ENCODE peak calls at places on chromosome 11, in ten cellular contexts. F, W, I, X, Z, Y, K, M, D and G are unnamed samples.

GRCh38 chr11:73229321-73230275 is 11.5 kb downstream of the P2RY2 start:
- DNase-seq in D (no peak), K (no peak), Z (no peak), M (no peak), W (no peak), F (no peak), Y (peak), X (no peak), I (no peak), G (no peak)

GRCh38 chr11:36371590-36371989 is 75.5 kb downstream of the PRR5L start:
- DNase-seq in I (no peak), M (no peak), F (no peak), Y (no peak), X (no peak), D (no peak), Z (no peak), W (no peak), K (no peak), G (no peak)

GRCh38 chr11:24375351-24375750 is 121.5 kb upstream of the LUZP2 start:
- DNase-seq in W (no peak), X (no peak), M (no peak), D (no peak), K (no peak), Y (no peak), Z (no peak), F (no peak), I (no peak), G (no peak)

GRCh38 chr11:128692750-128693578 is 908 bp upstream of the FLI1 start:
- DNase-seq in W (no peak), Y (peak), K (no peak), Z (no peak), D (no peak), M (no peak), I (peak), X (peak), F (peak), G (no peak)

GRCh38 chr11:65576867-65577755 is 1.3 kb downstream of the EHBP1L1 start:
- DNase-seq in W (no peak), I (no peak), Z (peak), X (peak), K (peak), M (no peak), Y (no peak), D (no peak), F (peak), G (peak)

GRCh38 chr11:6420677-6421076 is 1.8 kb upstream of the APBB1 start:
- DNase-seq in F (no peak), I (no peak), M (no peak), Z (no peak), X (no peak), D (no peak), W (no peak), K (no peak), Y (no peak), G (no peak)

GRCh38 chr11:100152751-100153150 is 534.3 kb upstream of the ARHGAP42 start:
- DNase-seq in Z (no peak), F (no peak), W (no peak), I (no peak), Y (no peak), K (no peak), M (no peak), D (no peak), X (no peak), G (no peak)

GRCh38 chr11:102553835-102554282 is 23.3 kb upstream of the MMP7 start:
- DNase-seq in Y (no peak), I (no peak), K (no peak), M (no peak), F (no peak), Z (no peak), X (peak), W (no peak), D (no peak), G (no peak)

GRCh38 chr11:71933141-71933933 is 4.5 kb downstream of the RNF121 start:
- DNase-seq in X (no peak), Z (no peak), D (no peak), W (no peak), F (no peak), K (no peak), Y (no peak), I (no peak), M (no peak), G (no peak)

GRCh38 chr11:68541983-68542382 is 81.4 kb downstream of the PPP6R3 start:
- DNase-seq in M (peak), D (no peak), W (no peak), Y (no peak), K (no peak), F (no peak), Z (no peak), I (no peak), X (no peak), G (no peak)

GRCh38 chr11:96338910-96339703 is 3.9 kb downstream of the MAML2 start:
- DNase-seq in X (no peak), F (peak), I (no peak), W (no peak), D (no peak), M (no peak), Y (peak), Z (peak), K (peak), G (peak)

GRCh38 chr11:70244698-70245097 is 25.8 kb upstream of the PPFIA1 start:
- DNase-seq in M (no peak), F (no peak), I (no peak), Z (peak), W (no peak), X (peak), Y (no peak), K (no peak), D (no peak), G (no peak)

GRCh38 chr11:117626576-117626975 is 170.4 kb downstream of the DSCAML1 start:
- DNase-seq in I (no peak), F (no peak), K (no peak), D (no peak), Y (peak), W (no peak), Z (no peak), M (no peak), X (no peak), G (no peak)

GRCh38 chr11:96328395-96329010 is 14.5 kb downstream of the MAML2 start:
- DNase-seq in Y (no peak), W (no peak), D (no peak), K (no peak), F (no peak), Z (no peak), X (no peak), I (no peak), M (peak), G (no peak)

GRCh38 chr11:13962562-13963168 is at the start of gene SPON1:
- DNase-seq in X (no peak), D (no peak), I (peak), K (peak), Y (peak), Z (peak), W (no peak), M (no peak), F (no peak), G (no peak)

GRCh38 chr11:92685049-92685448 is 284.4 kb upstream of the MTNR1B start:
- DNase-seq in Y (no peak), Z (no peak), F (no peak), D (no peak), M (no peak), I (no peak), W (no peak), X (no peak), K (no peak), G (no peak)

GRCh38 chr11:43868852-43869567 is 11.6 kb upstream of the ALKBH3 start:
- DNase-seq in K (no peak), D (no peak), Z (no peak), M (peak), W (no peak), F (peak), I (peak), X (peak), Y (no peak), G (no peak)

GRCh38 chr11:116931206-116931953 is 94.0 kb upstream of the APOA1 start:
- DNase-seq in Z (no peak), X (peak), Y (peak), D (no peak), W (no peak), I (no peak), M (peak), K (no peak), F (peak), G (no peak)

GRCh38 chr11:96162816-96163499 is 180.0 kb downstream of the MAML2 start:
- DNase-seq in D (no peak), Y (no peak), K (no peak), W (no peak), Z (peak), F (no peak), I (no peak), X (no peak), M (no peak), G (no peak)

GRCh38 chr11:10934293-10934850 is 76.5 kb upstream of the ZBED5 start:
- DNase-seq in X (no peak), D (no peak), F (no peak), I (no peak), M (peak), Y (no peak), W (peak), Z (no peak), K (no peak), G (peak)

GRCh38 chr11:130631119-130631518 is 182.7 kb downstream of the ADAMTS15 start:
- DNase-seq in F (peak), M (no peak), K (no peak), Y (no peak), Z (no peak), D (no peak), X (peak), I (no peak), W (peak), G (no peak)

GRCh38 chr11:108835624-108836023 is 170.8 kb downstream of the DDX10 start:
- DNase-seq in Z (no peak), M (no peak), F (no peak), D (no peak), K (no peak), I (no peak), W (no peak), X (no peak), Y (no peak), G (no peak)

GRCh38 chr11:118790357-118791014 is 478 bp downstream of the DDX6 start:
- DNase-seq in D (peak), Y (peak), X (peak), F (peak), I (peak), Z (peak), W (no peak), M (peak), K (peak), G (peak)

GRCh38 chr11:111586305-111586915 is 15.8 kb upstream of the SIK2 start:
- DNase-seq in K (no peak), Y (no peak), F (peak), W (peak), X (peak), Z (peak), I (no peak), M (peak), D (no peak), G (no peak)

GRCh38 chr11:9530020-9530628 is 43.3 kb upstream of the WEE1 start:
- DNase-seq in D (no peak), I (no peak), X (no peak), Y (no peak), M (peak), F (no peak), K (no peak), W (no peak), Z (no peak), G (no peak)

GRCh38 chr11:118047749-118048148 is 29.1 kb upstream of the TMPRSS4 start:
- DNase-seq in K (no peak), X (no peak), W (no peak), F (no peak), I (no peak), D (no peak), Y (no peak), Z (no peak), M (no peak), G (no peak)

GRCh38 chr11:64246874-64247728 is at the start of gene PPP1R14B:
- DNase-seq in W (no peak), K (peak), D (peak), M (peak), Z (peak), F (peak), I (peak), X (peak), Y (peak), G (peak)
- TF ChIP-seq POLR2A in W (peak), K (no peak), D (no peak), M (peak), Z (peak), F (peak), I (no peak), X (peak), Y (no peak), G (peak)

DNA sequence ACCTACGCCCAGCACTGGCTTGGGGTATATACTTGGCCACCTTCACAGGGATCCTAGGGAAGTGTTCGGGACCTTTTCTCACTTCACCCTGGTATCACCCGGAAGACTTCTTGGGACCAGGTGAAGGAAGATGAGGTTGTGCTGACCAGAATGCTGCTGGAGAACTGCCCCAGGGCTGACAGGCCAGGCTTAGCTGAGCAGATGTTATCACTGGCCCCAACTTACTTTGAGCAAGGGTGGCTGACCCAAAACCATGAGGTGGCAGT is 4.5 kb downstream of the FTH1 start:
- DNase-seq in D (no peak), Z (no peak), X (no peak), W (no peak), F (no peak), I (no peak), Y (no peak), M (peak), K (no peak), G (no peak)
- TF ChIP-seq POLR2A in D (no peak), Z (no peak), X (peak), W (peak), F (no peak), I (no peak), Y (no peak), M (no peak), K (no peak), G (no peak)

GRCh38 chr11:12540913-12541587 is 133.2 kb upstream of the TEAD1 start:
- DNase-seq in Y (no peak), W (no peak), Z (peak), K (peak), D (no peak), X (peak), M (no peak), F (no peak), I (no peak), G (no peak)

GRCh38 chr11:12537778-12538401 is 136.3 kb upstream of the TEAD1 start:
- DNase-seq in F (no peak), W (no peak), M (no peak), Y (no peak), D (no peak), X (no peak), I (no peak), Z (peak), K (peak), G (no peak)

GRCh38 chr11:12540075-12540685 is 134.0 kb upstream of the TEAD1 start:
- DNase-seq in X (peak), W (peak), Z (no peak), Y (no peak), K (no peak), I (no peak), M (no peak), D (no peak), F (no peak), G (no peak)

GRCh38 chr11:12538889-12539421 is 135.3 kb upstream of the TEAD1 start:
- DNase-seq in D (no peak), K (no peak), W (no peak), X (no peak), Z (no peak), Y (no peak), M (no peak), I (no peak), F (no peak), G (no peak)

DNA sequence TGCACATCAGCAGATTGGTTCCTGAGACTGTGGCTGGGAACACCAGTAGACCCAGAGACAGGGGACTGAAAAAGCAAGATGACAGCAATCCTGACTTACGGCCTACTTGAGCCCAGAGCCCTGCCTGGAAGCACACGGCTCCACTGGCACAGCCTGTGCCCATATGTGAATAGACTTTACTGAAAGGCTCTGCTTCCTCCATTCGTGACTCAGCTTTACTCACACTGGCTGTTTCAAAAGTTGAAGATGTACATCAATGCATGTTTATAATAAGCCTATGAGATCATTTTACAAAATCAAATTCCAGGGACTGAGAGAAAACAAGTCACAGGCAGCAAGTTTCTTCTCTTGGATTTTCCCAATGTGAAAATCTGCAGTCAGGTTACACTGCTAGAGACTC is 134.7 kb upstream of the TEAD1 start:
- DNase-seq in M (no peak), X (peak), F (no peak), I (no peak), W (no peak), Z (no peak), K (no peak), D (no peak), Y (no peak), G (no peak)
- TF ChIP-seq POLR2A in M (no peak), X (no peak), F (no peak), I (no peak), W (no peak), Z (no peak), K (no peak), D (no peak), Y (no peak), G (no peak)

DNA sequence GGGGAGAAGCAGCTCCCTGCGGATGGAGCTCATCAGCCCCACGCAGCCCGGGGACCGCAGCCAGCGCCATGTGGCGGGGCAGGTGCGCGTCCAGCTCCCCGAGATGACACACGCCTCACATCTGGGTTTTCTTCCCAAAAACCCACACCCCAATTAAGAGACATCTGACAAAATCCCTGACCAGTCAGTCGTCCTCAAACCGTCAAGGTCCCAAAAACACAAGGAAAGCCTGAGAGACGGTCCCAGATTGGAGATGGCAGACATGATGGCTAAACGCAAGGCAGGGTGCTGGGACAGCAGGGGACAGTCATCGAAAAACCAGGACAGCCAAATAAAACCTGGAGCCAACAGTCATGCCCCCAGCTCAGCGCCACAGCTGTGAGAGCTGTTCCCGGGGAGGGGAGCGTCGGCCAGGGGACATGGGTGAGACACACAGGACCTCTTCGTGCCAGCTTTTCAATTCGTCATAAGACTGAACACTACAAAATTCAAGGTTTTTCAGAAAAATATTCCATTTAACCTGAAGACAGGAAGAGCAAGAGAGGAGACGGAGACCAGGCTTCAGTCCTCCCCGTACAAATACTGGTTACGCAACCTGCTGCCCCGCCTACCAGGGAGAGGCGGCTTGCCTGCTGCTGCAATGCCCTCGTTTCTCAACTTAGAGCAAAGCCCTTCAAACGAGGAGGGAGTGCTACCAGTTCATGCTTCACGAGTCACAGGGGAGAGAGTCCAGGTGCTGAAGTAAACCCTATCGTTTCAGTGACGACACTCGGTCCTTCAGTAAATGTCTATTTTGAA is 10.5 kb downstream of the TOLLIP start:
- DNase-seq in Y (peak), F (peak), W (no peak), D (no peak), I (no peak), M (peak), Z (peak), K (peak), X (peak), G (peak)
- TF ChIP-seq POLR2A in Y (no peak), F (no peak), W (no peak), D (no peak), I (no peak), M (no peak), Z (peak), K (no peak), X (no peak), G (no peak)

GRCh38 chr11:120392791-120393190 is 56.6 kb downstream of the ARHGEF12 start:
- DNase-seq in W (no peak), Z (no peak), F (no peak), I (no peak), X (no peak), D (no peak), M (no peak), K (no peak), Y (no peak), G (no peak)

GRCh38 chr11:120391297-120391696 is 55.1 kb downstream of the ARHGEF12 start:
- DNase-seq in Y (no peak), Z (peak), W (no peak), F (no peak), I (no peak), K (no peak), M (no peak), D (no peak), X (no peak), G (no peak)

GRCh38 chr11:120392299-120392698 is 56.1 kb downstream of the ARHGEF12 start:
- DNase-seq in Z (no peak), D (no peak), X (no peak), I (no peak), K (no peak), W (no peak), M (no peak), Y (no peak), F (no peak), G (no peak)

GRCh38 chr11:120390585-120390922 is 54.3 kb downstream of the ARHGEF12 start:
- DNase-seq in Z (no peak), W (no peak), M (no peak), I (no peak), X (no peak), D (no peak), Y (no peak), K (no peak), F (no peak), G (no peak)

DNA sequence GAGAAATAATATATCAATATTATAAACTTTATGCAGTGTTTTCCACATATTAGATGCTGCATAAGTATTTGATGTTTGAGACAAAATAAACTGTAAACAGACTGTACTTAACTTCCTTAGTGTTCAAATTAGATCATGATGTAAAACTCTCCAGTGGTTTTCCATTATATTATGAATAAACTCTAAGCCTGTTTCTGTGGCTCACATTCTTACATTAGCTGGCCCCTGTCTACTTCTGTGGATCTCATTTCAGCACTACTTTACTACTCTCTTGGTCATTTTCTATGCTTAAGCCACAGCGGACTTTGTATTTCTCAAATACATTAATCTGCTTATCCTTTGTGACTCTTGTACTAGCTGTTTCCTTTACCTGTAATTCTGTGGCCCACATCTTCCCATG is 55.6 kb downstream of the ARHGEF12 start:
- DNase-seq in Z (no peak), X (no peak), Y (no peak), F (no peak), M (no peak), K (no peak), D (no peak), I (no peak), W (no peak), G (no peak)
- TF ChIP-seq POLR2A in Z (no peak), X (no peak), Y (no peak), F (no peak), M (no peak), K (no peak), D (no peak), I (no peak), W (no peak), G (no peak)

GRCh38 chr11:34823197-34823596 is 93.0 kb downstream of the APIP start:
- DNase-seq in F (no peak), M (no peak), Z (no peak), X (no peak), W (no peak), D (no peak), I (no peak), K (no peak), Y (no peak), G (no peak)
- TF ChIP-seq POLR2A in F (no peak), M (no peak), Z (no peak), X (no peak), W (no peak), D (no peak), I (no peak), K (no peak), Y (no peak), G (no peak)